ENCODE peak calls at places on chromosomes 6 and 20, in ten cellular contexts. F is Calu3, N is brain microvascular endothelial cell, S is mesothelial cell of epicardium, A is sciatic nerve, D is aorta, M is heart left ventricle, R is cardiac muscle cell, B is MV-4-11, V is T-helper 22 cell. U is an unnamed sample.

GRCh38 chr20:7696311-7696710 is 243.9 kb downstream of the HAO1 start:
- DNase-seq in V (no peak), A (no peak), S (no peak), D (no peak), B (no peak), F (no peak), N (peak; percentile 35), R (no peak), M (no peak), U (no peak)

GRCh38 chr20:15674253-15675145 is 898.7 kb downstream of the KIF16B start:
- DNase-seq in R (no peak), F (no peak), S (no peak), V (no peak), D (no peak), B (no peak), A (no peak), M (no peak), N (no peak), U (no peak)

GRCh38 chr6:123913858-123914257 is 110.2 kb downstream of the NKAIN2 start:
- DNase-seq in M (no peak), S (no peak), F (no peak), A (no peak), R (no peak), N (no peak), D (no peak), V (no peak), B (no peak), U (peak; percentile 67)

GRCh38 chr20:39289831-39290230 is 327.7 kb downstream of the DHX35 start:
- DNase-seq in V (no peak), M (no peak), S (no peak), F (no peak), D (no peak), A (no peak), R (no peak), N (no peak), B (no peak), U (no peak)

GRCh38 chr20:53778041-53778516 is 184.4 kb upstream of the ZNF217 start:
- DNase-seq in N (no peak), M (no peak), S (no peak), F (no peak), R (no peak), V (no peak), D (no peak), A (no peak), B (no peak), U (no peak)

GRCh38 chr6:101391772-101392560 is 1.5 kb upstream of the GRIK2 start:
- DNase-seq in A (peak; percentile 56), F (no peak), V (no peak), M (no peak), N (no peak), S (no peak), B (no peak), R (no peak), D (no peak), U (no peak)

GRCh38 chr20:44931911-44932310 is 22.1 kb downstream of the PABPC1L start:
- DNase-seq in F (no peak), D (no peak), A (no peak), S (no peak), R (no peak), V (no peak), M (no peak), N (no peak), B (no peak), U (no peak)

GRCh38 chr6:106997392-106998257 is 23.1 kb upstream of the CD24 start:
- DNase-seq in N (peak; percentile 8), B (peak; percentile 46), R (peak; percentile 69), D (peak; percentile 51), S (peak; percentile 63), M (no peak), V (no peak), F (peak; percentile 80), A (no peak), U (peak; percentile 52)

GRCh38 chr20:38125157-38126056 is 39.7 kb downstream of the TGM2 start:
- DNase-seq in R (peak; percentile 92), D (peak; percentile 95), M (peak; percentile 78), N (peak; percentile 88), A (peak; percentile 91), S (peak; percentile 35), V (no peak), F (peak; percentile 91), B (no peak), U (peak; percentile 84)

GRCh38 chr6:6384520-6384919 is 64.1 kb upstream of the F13A1 start:
- DNase-seq in V (no peak), M (no peak), D (no peak), R (no peak), B (no peak), A (no peak), S (no peak), N (no peak), F (no peak), U (no peak)

GRCh38 chr6:13710552-13711383 is 867 bp downstream of the RANBP9 start:
- DNase-seq in B (no peak), S (peak; percentile 62), M (peak; percentile 55), R (no peak), A (peak; percentile 75), N (no peak), D (peak; percentile 66), F (peak; percentile 37), V (no peak), U (no peak)

GRCh38 chr20:41903614-41904013 is 285.4 kb upstream of the CHD6 start:
- DNase-seq in A (no peak), V (no peak), D (no peak), M (no peak), R (no peak), N (no peak), B (no peak), F (no peak), S (no peak), U (no peak)

GRCh38 chr20:52518735-52519134 is 327.2 kb upstream of the ZFP64 start:
- DNase-seq in F (no peak), B (no peak), V (no peak), A (no peak), M (no peak), S (no peak), R (no peak), N (no peak), D (no peak), U (no peak)

GRCh38 chr6:16739329-16739801 is 21.9 kb downstream of the ATXN1 start:
- DNase-seq in S (no peak), M (no peak), N (no peak), B (no peak), R (no peak), F (no peak), V (no peak), A (no peak), D (no peak), U (peak; percentile 85)

GRCh38 chr20:49859807-49860206 is 47.2 kb downstream of the SLC9A8 start:
- DNase-seq in R (no peak), S (no peak), B (no peak), V (no peak), F (peak; percentile 38), N (no peak), M (no peak), D (no peak), A (no peak), U (no peak)

GRCh38 chr6:75280131-75280855 is 4.3 kb downstream of the TMEM30A start:
- DNase-seq in M (no peak), R (no peak), V (no peak), N (no peak), B (no peak), S (no peak), F (no peak), D (no peak), A (no peak), U (no peak)

GRCh38 chr6:100472674-100473073 is 8.0 kb upstream of the SIM1 start:
- DNase-seq in N (peak; percentile 28), M (no peak), R (no peak), D (no peak), V (no peak), S (no peak), F (peak; percentile 34), A (no peak), B (no peak), U (no peak)

GRCh38 chr6:35052694-35053565 is 88.2 kb downstream of the TCP11 start:
- DNase-seq in R (no peak), D (peak; percentile 87), S (no peak), A (peak; percentile 79), M (peak; percentile 70), B (peak; percentile 89), F (no peak), N (no peak), V (no peak), U (peak; percentile 35)

GRCh38 chr6:76490456-76490855 is 418.0 kb upstream of the IMPG1 start:
- DNase-seq in D (no peak), A (no peak), M (no peak), V (no peak), B (no peak), F (no peak), N (no peak), S (no peak), R (peak; percentile 4), U (no peak)

GRCh38 chr6:31729979-31730630 is 1.0 kb upstream of the DDAH2 start:
- DNase-seq in M (peak; percentile 95), F (peak; percentile 93), V (peak; percentile 52), B (peak; percentile 67), D (peak; percentile 95), S (peak; percentile 92), A (peak; percentile 96), N (peak; percentile 77), R (peak; percentile 93), U (peak; percentile 91)

U was measured in astrocyte of the spinal cord.